ENCODE peak calls at places on chromosomes 5 and 9, in four cellular contexts. L is choroid plexus epithelial cell, F is lower lobe of right lung, E is stomach. O is an unnamed sample.

GRCh38 chr9:137694962-137695875 is 76.4 kb downstream of the EHMT1 start:
- DNase-seq in E (peak; percentile 68), F (peak; percentile 70), L (peak; percentile 62), O (no peak)

GRCh38 chr5:29162297-29162696 is 2031.2 kb upstream of the CDH6 start:
- DNase-seq in L (no peak), E (no peak), F (no peak), O (no peak)

GRCh38 chr9:36145970-36146369 is 9.4 kb downstream of the GLIPR2 start:
- DNase-seq in L (no peak), F (no peak), E (no peak), O (no peak)

GRCh38 chr5:57824047-57824446 is 341.4 kb upstream of the ACTBL2 start:
- DNase-seq in F (no peak), L (peak; percentile 82), E (no peak), O (peak; percentile 46)

GRCh38 chr5:60586307-60586901 is 113.6 kb downstream of the DEPDC1B start:
- DNase-seq in L (peak; percentile 81), E (no peak), F (no peak), O (peak; percentile 3)

GRCh38 chr5:143037071-143037470 is 266.9 kb downstream of the ARHGAP26 start:
- DNase-seq in L (no peak), E (no peak), F (no peak), O (no peak)

GRCh38 chr5:109951348-109951747 is 261.6 kb downstream of the MAN2A1 start:
- DNase-seq in F (no peak), L (no peak), E (no peak), O (no peak)

GRCh38 chr5:157593036-157593435 is 17.5 kb upstream of the ADAM19 start:
- DNase-seq in F (no peak), L (no peak), E (no peak), O (no peak)

GRCh38 chr5:27316283-27316675 is 277.9 kb upstream of the CDH9 start:
- DNase-seq in E (no peak), L (peak; percentile 83), F (no peak), O (peak; percentile 23)

GRCh38 chr5:91018185-91018584 is 364.9 kb downstream of the ARRDC3 start:
- DNase-seq in L (peak; percentile 41), E (no peak), F (no peak), O (no peak)

DNA sequence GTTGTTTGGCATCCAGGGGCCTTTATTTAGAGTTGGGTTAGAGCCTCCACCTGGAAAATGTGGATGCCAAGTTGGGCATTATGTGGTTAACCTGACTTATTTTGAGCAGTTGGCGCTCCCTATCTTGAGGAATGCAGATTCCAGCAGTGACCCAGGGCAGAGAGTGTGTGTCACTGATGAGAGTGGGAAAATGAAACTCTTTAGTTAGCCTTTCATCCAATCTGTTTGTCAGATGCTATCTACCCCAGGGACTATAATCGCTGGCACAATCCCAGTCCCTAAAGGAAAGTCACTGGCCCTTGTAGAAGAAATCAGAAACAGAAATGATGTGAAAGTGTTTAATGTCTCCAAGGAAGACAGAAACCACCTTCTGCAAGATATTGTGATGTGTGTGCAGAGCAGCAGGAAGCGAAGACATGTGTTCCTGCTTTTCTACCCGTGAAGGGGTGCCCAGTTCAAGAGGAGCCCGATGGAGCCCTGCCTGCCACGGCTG is 10.2 kb upstream of the STING1 start:
- DNase-seq in E (no peak), L (peak; percentile 52), F (no peak), O (no peak)
- TF ChIP-seq CTCF in E (no peak), L (no peak), F (no peak), O (no peak)

DNA sequence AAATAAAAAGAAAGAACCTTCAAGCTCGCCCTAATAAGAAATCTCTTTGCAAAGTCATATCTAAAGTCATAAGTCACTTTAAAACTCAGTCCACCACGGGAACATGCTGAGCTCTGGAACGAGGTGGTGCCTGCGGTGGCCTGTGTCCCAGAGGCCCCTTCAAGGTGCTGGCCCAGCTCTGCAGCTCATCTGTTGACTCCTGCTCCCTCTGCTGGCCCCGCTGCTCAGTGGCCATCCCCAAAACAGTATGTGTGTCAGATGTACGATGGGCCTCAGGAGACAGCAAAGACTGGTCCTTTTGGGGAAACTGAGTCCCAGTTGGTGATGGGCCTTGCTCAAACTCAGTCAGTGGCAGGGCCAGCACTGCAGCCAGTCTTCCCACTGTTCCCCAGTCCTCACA is 22.8 kb upstream of the FOXB2 start:
- DNase-seq in E (no peak), F (no peak), L (peak; percentile 54), O (no peak)
- TF ChIP-seq CTCF in E (peak; percentile 12), F (peak; percentile 27), L (peak; percentile 83), O (peak; percentile 76)

GRCh38 chr9:95024097-95024671 is 293.3 kb downstream of the FANCC start:
- DNase-seq in L (no peak), F (no peak), E (peak; percentile 73), O (no peak)
- TF ChIP-seq CTCF in L (peak; percentile 27), F (no peak), E (no peak), O (no peak)

GRCh38 chr5:66861402-66861801 is 265.2 kb downstream of the MAST4 start:
- DNase-seq in F (no peak), E (no peak), L (no peak), O (no peak)
- TF ChIP-seq CTCF in F (no peak), E (no peak), L (peak; percentile 4), O (no peak)

DNA sequence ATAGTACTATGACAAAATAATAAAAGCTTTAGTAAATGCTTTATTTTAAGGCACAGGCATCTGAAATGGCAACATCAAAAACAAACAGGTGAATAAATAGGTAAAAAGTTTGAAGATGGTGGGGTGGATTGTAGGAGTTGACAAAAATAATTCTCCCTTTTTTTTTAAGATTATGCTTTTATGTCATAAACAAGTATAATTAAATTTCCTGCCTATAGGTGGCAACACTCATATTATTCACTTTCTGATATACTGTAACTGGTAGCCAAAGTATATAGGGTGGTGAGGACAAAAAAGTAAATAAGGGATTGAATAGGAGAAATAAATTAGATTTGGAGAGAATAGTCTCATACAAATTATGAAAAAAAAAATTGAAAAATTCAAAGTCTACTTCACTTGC is 120.0 kb upstream of the ACOT12 start:
- DNase-seq in F (no peak), L (peak; percentile 37), E (no peak), O (no peak)
- TF ChIP-seq CTCF in F (no peak), L (peak; percentile 37), E (peak; percentile 16), O (peak; percentile 7)

GRCh38 chr9:89748020-89748670 is 143.3 kb downstream of the GADD45G start:
- DNase-seq in E (no peak), L (no peak), F (no peak), O (no peak)

GRCh38 chr9:89749500-89750116 is 144.8 kb downstream of the GADD45G start:
- DNase-seq in E (no peak), F (no peak), L (peak; percentile 26), O (no peak)

GRCh38 chr9:89750117-89750551 is 145.3 kb downstream of the GADD45G start:
- DNase-seq in L (no peak), E (no peak), F (no peak), O (no peak)

GRCh38 chr9:89747589-89747988 is 142.8 kb downstream of the GADD45G start:
- DNase-seq in F (no peak), E (no peak), L (no peak), O (no peak)

GRCh38 chr9:89748831-89749499 is 144.2 kb downstream of the GADD45G start:
- DNase-seq in F (no peak), L (no peak), E (no peak), O (no peak)
- TF ChIP-seq CTCF in F (no peak), L (no peak), E (no peak), O (no peak)